ENCODE peak calls at places on chromosomes 1 and 21, in four cellular contexts. B is K562, L is HEK293T, I is HepG2. O is an unnamed sample.

GRCh38 chr1:28518745-28519341 is 13.0 kb downstream of the RCC1 start:
- DNase-seq in B (peak; percentile 64), L (no peak), I (peak; percentile 84), O (no peak)

GRCh38 chr1:27832762-27833161 is 2.2 kb downstream of the PPP1R8 start:
- DNase-seq in B (no peak), L (no peak), I (no peak), O (no peak)

GRCh38 chr1:1419812-1420653 is 1.0 kb downstream of the ANKRD65 start:
- DNase-seq in B (no peak), L (no peak), I (no peak), O (no peak)

GRCh38 chr1:167227934-167228378 is 7.3 kb downstream of the POU2F1 start:
- DNase-seq in B (no peak), L (no peak), I (peak; percentile 35), O (no peak)

GRCh38 chr21:38811257-38811656 is 5.5 kb downstream of the ETS2 start:
- DNase-seq in B (no peak), L (no peak), I (no peak), O (no peak)

GRCh38 chr1:69700770-69701169 is 133.0 kb downstream of the LRRC7 start:
- DNase-seq in B (no peak), L (peak; percentile 48), I (peak; percentile 13), O (no peak)

GRCh38 chr21:15943009-15943666 is 213.4 kb downstream of the USP25 start:
- DNase-seq in B (no peak), L (no peak), I (peak; percentile 26), O (no peak)

GRCh38 chr1:175218786-175219447 is 26.3 kb upstream of the KIAA0040 start:
- DNase-seq in B (no peak), L (no peak), I (no peak), O (no peak)

GRCh38 chr21:41979751-41980369 is 26.0 kb upstream of the C2CD2 start:
- DNase-seq in B (no peak), L (no peak), I (no peak), O (no peak)

GRCh38 chr1:197907846-197908616 is 5.6 kb downstream of the C1orf53 start:
- DNase-seq in B (no peak), L (no peak), I (no peak), O (no peak)

GRCh38 chr21:36429672-36430546 is 44.7 kb downstream of the CHAF1B start:
- DNase-seq in B (peak; percentile 91), L (peak; percentile 71), I (peak; percentile 69), O (peak; percentile 59)

GRCh38 chr1:226601456-226601855 is 52.9 kb downstream of the STUM start:
- DNase-seq in B (no peak), L (no peak), I (no peak), O (no peak)

GRCh38 chr1:58922302-58923089 is 138.6 kb upstream of the JUN start:
- DNase-seq in B (no peak), L (no peak), I (no peak), O (peak; percentile 50)

GRCh38 chr1:55416164-55416842 is 201.1 kb upstream of the USP24 start:
- DNase-seq in B (no peak), L (no peak), I (peak; percentile 53), O (no peak)

GRCh38 chr1:5311634-5312298 is 657.4 kb downstream of the AJAP1 start:
- DNase-seq in B (no peak), L (no peak), I (no peak), O (no peak)

DNA sequence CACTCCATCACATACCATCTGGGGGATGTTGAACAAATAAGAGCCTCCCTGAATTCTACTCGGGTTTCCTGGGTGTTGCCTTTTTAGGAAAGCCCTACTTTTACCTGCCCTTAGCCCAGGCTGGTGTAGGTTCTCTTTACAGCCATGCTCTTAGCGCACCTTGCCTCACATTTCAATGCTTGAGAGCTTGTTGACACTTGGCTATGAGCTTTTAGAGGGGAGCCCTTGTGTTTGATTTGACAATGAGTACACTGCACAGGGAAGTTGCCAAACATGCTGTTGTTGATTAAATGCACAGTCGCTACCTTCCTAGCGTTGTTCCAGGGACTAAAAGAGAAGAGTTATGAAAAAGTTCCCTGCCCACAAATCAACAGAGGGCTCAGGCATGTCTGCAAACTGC is 103.8 kb downstream of the TRABD2B start:
- DNase-seq in B (no peak), L (no peak), I (no peak), O (no peak)
- TF ChIP-seq FOXK2 in B (no peak), L (no peak), I (no peak), O (no peak)

GRCh38 chr1:204821924-204822323 is 48.7 kb upstream of the NFASC start:
- DNase-seq in B (no peak), L (no peak), I (no peak), O (no peak)

GRCh38 chr1:204821476-204821875 is 49.2 kb upstream of the NFASC start:
- DNase-seq in B (no peak), L (no peak), I (no peak), O (no peak)

GRCh38 chr1:204818998-204819397 is 51.7 kb upstream of the NFASC start:
- DNase-seq in B (no peak), L (no peak), I (no peak), O (no peak)

GRCh38 chr1:204817341-204817740 is 53.3 kb upstream of the NFASC start:
- DNase-seq in B (no peak), L (no peak), I (no peak), O (no peak)

GRCh38 chr1:204819495-204819894 is 51.2 kb upstream of the NFASC start:
- DNase-seq in B (no peak), L (no peak), I (no peak), O (no peak)
- TF ChIP-seq FOXK2 in B (no peak), L (no peak), I (no peak), O (no peak)

DNA sequence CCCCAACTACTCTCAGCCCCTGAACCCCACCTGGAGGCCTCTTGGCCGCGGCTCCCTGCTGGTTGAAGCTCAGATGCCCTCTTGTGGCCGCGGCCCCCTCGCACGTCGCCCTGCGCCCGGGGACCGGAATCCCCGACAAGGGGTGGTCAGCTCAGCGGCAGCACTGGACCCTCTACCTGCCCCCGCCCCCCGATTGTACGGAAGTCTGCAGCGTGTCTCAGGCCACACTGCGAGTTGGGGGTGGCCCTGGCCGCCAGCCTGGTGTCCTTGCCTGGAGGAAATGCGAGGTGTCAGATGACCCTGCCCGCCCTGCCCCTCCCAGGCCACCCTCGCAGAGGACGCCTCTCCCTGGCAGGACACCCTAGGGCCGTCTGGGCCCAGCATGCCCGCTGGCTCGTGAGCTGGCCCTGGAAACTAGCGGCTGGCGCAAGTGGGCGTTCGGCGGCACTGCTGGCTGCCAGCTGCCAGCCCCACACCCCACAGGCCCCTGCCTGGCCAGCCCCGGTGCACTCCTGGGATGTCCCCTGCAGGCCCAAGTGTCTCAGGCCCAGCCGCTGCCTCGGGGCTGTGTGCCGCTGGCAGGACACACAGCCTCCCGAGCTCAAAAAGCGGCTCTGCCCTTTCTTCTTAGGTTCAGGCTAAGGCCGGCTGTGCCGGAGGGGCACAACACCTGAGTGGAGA is 60.8 kb downstream of the EDN2 start:
- DNase-seq in B (peak; percentile 45), L (no peak), I (no peak), O (no peak)
- TF ChIP-seq FOXK2 in B (no peak), L (no peak), I (no peak), O (no peak)

GRCh38 chr1:63602629-63603028 is 9.4 kb downstream of the PGM1 start:
- DNase-seq in B (no peak), L (no peak), I (no peak), O (no peak)

GRCh38 chr1:63601463-63601862 is 8.3 kb downstream of the PGM1 start:
- DNase-seq in B (no peak), L (no peak), I (no peak), O (no peak)

GRCh38 chr1:63601061-63601460 is 7.8 kb downstream of the PGM1 start:
- DNase-seq in B (no peak), L (no peak), I (no peak), O (no peak)

GRCh38 chr1:63600248-63600647 is 7.0 kb downstream of the PGM1 start:
- DNase-seq in B (no peak), L (no peak), I (peak; percentile 21), O (no peak)

GRCh38 chr1:63601912-63602311 is 8.7 kb downstream of the PGM1 start:
- DNase-seq in B (no peak), L (no peak), I (no peak), O (no peak)
- TF ChIP-seq FOXK2 in B (no peak), L (no peak), I (no peak), O (no peak)

GRCh38 chr1:10677508-10678364 is 118.7 kb downstream of the CASZ1 start:
- DNase-seq in B (no peak), L (no peak), I (peak; percentile 66), O (no peak)
- TF ChIP-seq FOXK2 in B (no peak), L (no peak), I (no peak), O (no peak)

GRCh38 chr1:169601096-169601881 is 15.0 kb upstream of the F5 start:
- DNase-seq in B (peak; percentile 18), L (peak; percentile 35), I (peak; percentile 30), O (peak; percentile 52)
- TF ChIP-seq FOXK2 in B (no peak), L (no peak), I (no peak), O (no peak)

DNA sequence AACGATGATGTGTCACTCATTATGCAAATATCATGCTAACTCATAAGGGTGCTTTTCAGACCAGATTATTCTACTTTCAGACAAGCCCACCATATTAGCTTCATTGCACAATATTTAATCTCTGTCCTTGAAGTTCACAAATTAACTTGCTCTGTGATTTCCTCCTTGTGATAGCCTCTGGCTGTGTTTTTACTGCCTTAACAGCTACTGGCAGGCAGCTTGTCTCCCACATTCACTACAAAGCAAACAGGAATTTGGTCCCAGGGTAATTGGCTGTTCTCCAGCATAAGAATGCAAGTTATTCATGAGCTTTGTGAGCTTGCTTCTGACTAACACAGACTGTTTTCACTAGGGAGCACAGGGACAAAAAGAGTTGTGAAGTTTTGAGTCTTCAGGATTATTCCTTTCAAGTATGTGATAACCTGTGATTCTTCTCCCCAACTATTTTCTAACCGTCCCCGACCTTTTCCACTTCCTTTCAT is 87.9 kb upstream of the HMCN1 start:
- DNase-seq in B (no peak), L (peak; percentile 46), I (peak; percentile 99), O (no peak)
- TF ChIP-seq FOXK2 in B (no peak), L (no peak), I (no peak), O (no peak)

GRCh38 chr1:201791051-201791774 is 37.7 kb upstream of the IPO9 start:
- DNase-seq in B (no peak), L (no peak), I (no peak), O (no peak)
- TF ChIP-seq FOXK2 in B (no peak), L (no peak), I (no peak), O (no peak)